ENCODE peak calls at places on chromosomes 6 and 20, in nine cellular contexts. E is RWPE2; I is HEK293T; W is stimulated activated CD4-positive, alpha-beta T cell treated with anti-CD3 and anti-CD28 coated beads, Interleukin-15, amount 100 ng/mL, for 24 hours; N is stimulated activated CD8-positive, alpha-beta memory T cell treated with anti-CD3 and anti-CD28 coated beads, Interleukin-4, amount 100 ng/mL, for 48 hours; H is NCI-H524 treated with DMSO at 0.1 percent for 48 hours; Z is hepatocyte; C is caudate nucleus; Y is GF-D8. P is an unnamed sample.

GRCh38 chr6:4817551-4817950 is 41.3 kb downstream of the CDYL start:
- DNase-seq in Y (no peak), Z (no peak), E (no peak), C (no peak), H (no peak), W (no peak), N (no peak), I (no peak), P (no peak)

GRCh38 chr20:50395258-50395729 is 114.9 kb upstream of the PTPN1 start:
- DNase-seq in Z (no peak), Y (no peak), C (no peak), N (no peak), H (no peak), I (no peak), W (no peak), E (peak), P (no peak)

GRCh38 chr20:63829943-63830820 is 882 bp downstream of the ZBTB46 start:
- DNase-seq in N (no peak), Z (peak), W (no peak), Y (no peak), I (peak), C (no peak), H (no peak), E (peak), P (no peak)

GRCh38 chr6:26530203-26530602 is 8.0 kb upstream of the HMGN4 start:
- DNase-seq in H (no peak), C (no peak), Z (no peak), I (no peak), N (no peak), Y (no peak), E (no peak), W (no peak), P (no peak)

GRCh38 chr6:149389509-149390297 is 10.4 kb upstream of the SUMO4 start:
- DNase-seq in Z (no peak), I (no peak), Y (no peak), W (no peak), C (no peak), E (no peak), N (no peak), H (no peak), P (no peak)

GRCh38 chr6:53959717-53960116 is 151.5 kb upstream of the MLIP start:
- DNase-seq in N (no peak), E (no peak), I (no peak), H (no peak), Z (no peak), W (no peak), Y (no peak), C (no peak), P (no peak)

GRCh38 chr20:58439974-58440767 is 51.1 kb downstream of the VAPB start:
- DNase-seq in Y (no peak), Z (no peak), W (no peak), C (no peak), I (no peak), E (peak), N (no peak), H (no peak), P (no peak)

GRCh38 chr6:2949536-2950083 is 21.8 kb downstream of the SERPINB6 start:
- DNase-seq in Z (no peak), H (no peak), C (no peak), N (peak), I (no peak), E (no peak), Y (no peak), W (no peak), P (no peak)

GRCh38 chr20:17934141-17934862 is 34.3 kb downstream of the SNX5 start:
- DNase-seq in Y (no peak), E (no peak), Z (no peak), N (no peak), C (no peak), W (no peak), H (no peak), I (no peak), P (no peak)

GRCh38 chr6:136737343-136738177 is 54.7 kb downstream of the MAP3K5 start:
- DNase-seq in H (no peak), Y (no peak), W (no peak), E (no peak), C (no peak), I (no peak), N (no peak), Z (no peak), P (no peak)

GRCh38 chr20:18832801-18833200 is 19.2 kb downstream of the SCP2D1 start:
- DNase-seq in Y (no peak), C (no peak), W (no peak), Z (no peak), I (no peak), N (no peak), H (no peak), E (no peak), P (no peak)

GRCh38 chr6:30258204-30258603 is 45.0 kb upstream of the TRIM26 start:
- DNase-seq in N (no peak), H (no peak), Y (no peak), E (no peak), C (no peak), Z (no peak), W (no peak), I (no peak), P (no peak)

GRCh38 chr6:15444881-15445280 is 199.0 kb downstream of the JARID2 start:
- DNase-seq in Z (no peak), N (no peak), W (no peak), H (peak), E (no peak), Y (no peak), I (no peak), C (no peak), P (no peak)

GRCh38 chr6:139325003-139325600 is 33.3 kb upstream of the TXLNB start:
- DNase-seq in Y (peak), H (no peak), I (no peak), N (no peak), E (no peak), Z (no peak), C (no peak), W (no peak), P (no peak)

GRCh38 chr6:24194968-24195700 is 69.1 kb downstream of the NRSN1 start:
- DNase-seq in E (no peak), Y (no peak), I (no peak), W (no peak), H (no peak), C (no peak), Z (no peak), N (no peak), P (no peak)

GRCh38 chr6:132687306-132687705 is 26.5 kb downstream of the VNN1 start:
- DNase-seq in Y (no peak), Z (no peak), E (no peak), I (no peak), C (no peak), H (no peak), W (no peak), N (no peak), P (no peak)

GRCh38 chr20:57662313-57663240 is 42.4 kb upstream of the ZBP1 start:
- DNase-seq in N (no peak), H (no peak), E (peak), Y (no peak), W (no peak), C (no peak), I (no peak), Z (no peak), P (no peak)

GRCh38 chr20:11453430-11453829 is 464.3 kb upstream of the BTBD3 start:
- DNase-seq in E (no peak), W (no peak), I (no peak), H (no peak), C (no peak), Y (peak), Z (no peak), N (no peak), P (no peak)

GRCh38 chr6:136647363-136647763 is 97.1 kb upstream of the MAP7 start:
- DNase-seq in I (no peak), W (peak), N (peak), H (no peak), C (no peak), Z (peak), Y (no peak), E (no peak), P (peak)

GRCh38 chr6:135181333-135182119 is 418 bp downstream of the MYB start:
- DNase-seq in I (peak), W (peak), E (no peak), N (peak), Z (peak), Y (no peak), H (peak), C (peak), P (no peak)

GRCh38 chr6:30533460-30534294 is 22.6 kb downstream of the GNL1 start:
- DNase-seq in Z (peak), W (no peak), C (no peak), E (no peak), N (no peak), I (no peak), Y (no peak), H (no peak), P (no peak)

GRCh38 chr6:43837501-43837900 is 67.5 kb downstream of the VEGFA start:
- DNase-seq in I (no peak), N (no peak), H (no peak), E (no peak), Y (no peak), C (no peak), Z (no peak), W (no peak), P (no peak)

GRCh38 chr6:4613381-4613780 is 162.8 kb upstream of the CDYL start:
- DNase-seq in H (no peak), Y (no peak), N (no peak), E (no peak), Z (no peak), W (no peak), I (no peak), C (no peak), P (no peak)

GRCh38 chr6:168201383-168201782 is 118.2 kb downstream of the DACT2 start:
- DNase-seq in Z (peak), N (no peak), W (no peak), Y (no peak), C (no peak), I (peak), H (no peak), E (no peak), P (no peak)

GRCh38 chr6:2795162-2795561 is 30.0 kb downstream of the WRNIP1 start:
- DNase-seq in N (no peak), H (no peak), C (no peak), W (no peak), I (no peak), Y (no peak), Z (no peak), E (no peak), P (no peak)

GRCh38 chr20:53216856-53217576 is 244.9 kb downstream of the TSHZ2 start:
- DNase-seq in W (peak), N (peak), Z (peak), I (peak), H (no peak), E (peak), C (no peak), Y (no peak), P (peak)

GRCh38 chr6:71383891-71384489 is 95.4 kb downstream of the OGFRL1 start:
- DNase-seq in E (no peak), W (peak), N (no peak), Z (peak), Y (no peak), C (no peak), H (no peak), I (peak), P (no peak)

GRCh38 chr6:157562997-157563396 is 182.0 kb downstream of the ZDHHC14 start:
- DNase-seq in E (no peak), Z (no peak), N (no peak), I (no peak), W (no peak), H (no peak), C (no peak), Y (no peak), P (no peak)

GRCh38 chr6:3789018-3789895 is 37.7 kb upstream of the PXDC1 start:
- DNase-seq in Z (peak), Y (no peak), E (no peak), I (no peak), N (no peak), W (no peak), H (no peak), C (no peak), P (no peak)

GRCh38 chr6:111105578-111105977 is 18.3 kb downstream of the SLC16A10 start:
- DNase-seq in N (peak), C (no peak), E (peak), Z (peak), W (peak), H (no peak), I (no peak), Y (peak), P (no peak)

GRCh38 chr6:109820706-109821350 is 129.7 kb downstream of the FIG4 start:
- DNase-seq in Y (no peak), C (no peak), W (no peak), N (no peak), H (no peak), E (no peak), I (no peak), Z (no peak), P (no peak)

GRCh38 chr6:156507656-156508055 is 269.5 kb upstream of the ARID1B start:
- DNase-seq in Z (no peak), Y (no peak), N (no peak), H (no peak), I (no peak), C (peak), W (no peak), E (no peak), P (no peak)

GRCh38 chr20:1950836-1951235 is 43.0 kb downstream of the PDYN start:
- DNase-seq in I (no peak), C (no peak), W (no peak), E (peak), Y (no peak), Z (no peak), N (no peak), H (no peak), P (no peak)

GRCh38 chr6:42441661-42442081 is 10.1 kb downstream of the TRERF1 start:
- DNase-seq in H (no peak), N (no peak), Y (no peak), I (no peak), C (no peak), E (no peak), Z (peak), W (peak), P (no peak)

GRCh38 chr20:25065625-25066338 is 7.8 kb upstream of the ACSS1 start:
- DNase-seq in I (peak), W (peak), Y (peak), H (no peak), Z (peak), C (no peak), E (peak), N (peak), P (no peak)

P was measured in natural killer cell treated with Interleukin-12 subunit alpha and Interleukin-12 subunit beta and Interleukin-15 and Interleukin-18, amount 100 ng/mL, for 72 hours.